ENCODE peak calls at places on chromosome 13, in eight cellular contexts. F is GM19239; K is BE2C; L is ovary; Z is activated CD4-positive, alpha-beta T cell treated with anti-CD3 and anti-CD28 coated beads, Interleukin-2, amount 10 ng/mL, durations not matched to agents 7 days and 5 days; N is cardiac fibroblast; V is stimulated activated CD4-positive, alpha-beta T cell treated with anti-CD3 and anti-CD28 coated beads, Interleukin-4, amount 100 ng/mL, for 24 hours; P is Panc1. X is an unnamed sample.

GRCh38 chr13:28129911-28130693 is 8.2 kb upstream of the PAN3 start:
- DNase-seq in F (no peak), K (no peak), L (no peak), Z (no peak), N (peak; percentile 5), V (no peak), P (no peak), X (no peak)

GRCh38 chr13:59734393-59734792 is 429.3 kb downstream of the DIAPH3 start:
- DNase-seq in F (peak; percentile 24), K (peak; percentile 69), L (no peak), Z (no peak), N (no peak), V (no peak), P (no peak), X (no peak)

GRCh38 chr13:40477623-40478608 is 188.5 kb downstream of the FOXO1 start:
- DNase-seq in F (no peak), K (no peak), L (peak; percentile 50), Z (no peak), N (peak; percentile 42), V (no peak), P (no peak), X (peak; percentile 63)

GRCh38 chr13:98503175-98504028 is 73.5 kb downstream of the STK24 start:
- DNase-seq in F (no peak), K (no peak), L (no peak), Z (no peak), N (peak; percentile 28), V (no peak), P (no peak), X (no peak)

GRCh38 chr13:37168922-37169321 is 63.5 kb upstream of the CSNK1A1L start:
- DNase-seq in F (no peak), K (no peak), L (no peak), Z (no peak), N (no peak), V (no peak), P (no peak), X (no peak)

GRCh38 chr13:101942038-101942437 is 459.8 kb downstream of the FGF14 start:
- DNase-seq in F (no peak), K (peak; percentile 55), L (no peak), Z (peak; percentile 9), N (peak; percentile 61), V (no peak), P (peak; percentile 13), X (no peak)

GRCh38 chr13:67827992-67828391 is 597.9 kb upstream of the PCDH9 start:
- DNase-seq in F (no peak), K (no peak), L (no peak), Z (no peak), N (no peak), V (no peak), P (no peak), X (no peak)

GRCh38 chr13:69683921-69684663 is 423.5 kb upstream of the ATXN8OS start:
- DNase-seq in F (no peak), K (peak; percentile 22), L (no peak), Z (no peak), N (no peak), V (no peak), P (no peak), X (no peak)

GRCh38 chr13:41649659-41650058 is 192.3 kb downstream of the RGCC start:
- DNase-seq in F (no peak), K (no peak), L (no peak), Z (no peak), N (peak; percentile 43), V (no peak), P (no peak), X (no peak)

GRCh38 chr13:34371645-34372044 is 553.7 kb downstream of the RFC3 start:
- DNase-seq in F (no peak), K (no peak), L (no peak), Z (no peak), N (no peak), V (no peak), P (no peak), X (no peak)

GRCh38 chr13:50670272-50670671 is 173.2 kb downstream of the DLEU7 start:
- DNase-seq in F (no peak), K (no peak), L (no peak), Z (no peak), N (no peak), V (no peak), P (no peak), X (no peak)

GRCh38 chr13:44317752-44318550 is 55.7 kb upstream of the SERP2 start:
- DNase-seq in F (no peak), K (no peak), L (no peak), Z (no peak), N (peak; percentile 44), V (no peak), P (no peak), X (no peak)

GRCh38 chr13:47251771-47252170 is 354.9 kb upstream of the HTR2A start:
- DNase-seq in F (no peak), K (no peak), L (no peak), Z (no peak), N (no peak), V (no peak), P (no peak), X (no peak)